ENCODE peak calls at places on chromosomes 4 and X, in six cellular contexts. One of them, this sample, is unnamed.

GRCh38 chr4:54473077-54473545 is 184.6 kb upstream of the KIT start:
- DNase-seq in activated gamma-delta T cell treated with anti-CD3 and anti-CD28 coated beads, Interleukin-2, amount 50 U/mL, for 16 hours: no peak
- DNase-seq in activated T-cell treated with anti-CD3 and anti-CD28 coated beads for 1 hour: no peak
- DNase-seq in transverse colon: no peak
- DNase-seq in GM23338: peak
- DNase-seq in DND-41: no peak
- DNase-seq in this sample: no peak

GRCh38 chrX:10177620-10178019 is 20.8 kb downstream of the CLCN4 start:
- DNase-seq in DND-41: no peak
- DNase-seq in activated T-cell treated with anti-CD3 and anti-CD28 coated beads for 1 hour: no peak
- DNase-seq in GM23338: no peak
- DNase-seq in transverse colon: no peak
- DNase-seq in activated gamma-delta T cell treated with anti-CD3 and anti-CD28 coated beads, Interleukin-2, amount 50 U/mL, for 16 hours: no peak
- DNase-seq in this sample: no peak

GRCh38 chr4:141133146-141134006 is at the start of gene RNF150:
- DNase-seq in transverse colon: peak
- DNase-seq in DND-41: no peak
- DNase-seq in activated T-cell treated with anti-CD3 and anti-CD28 coated beads for 1 hour: peak
- DNase-seq in GM23338: peak
- DNase-seq in activated gamma-delta T cell treated with anti-CD3 and anti-CD28 coated beads, Interleukin-2, amount 50 U/mL, for 16 hours: peak
- DNase-seq in this sample: peak

GRCh38 chrX:149131780-149132179 is 373.3 kb downstream of the IDS start:
- DNase-seq in transverse colon: no peak
- DNase-seq in activated gamma-delta T cell treated with anti-CD3 and anti-CD28 coated beads, Interleukin-2, amount 50 U/mL, for 16 hours: no peak
- DNase-seq in DND-41: no peak
- DNase-seq in GM23338: no peak
- DNase-seq in activated T-cell treated with anti-CD3 and anti-CD28 coated beads for 1 hour: no peak
- DNase-seq in this sample: no peak

GRCh38 chr4:37812713-37813112 is 13.8 kb upstream of the PGM2 start:
- DNase-seq in GM23338: no peak
- DNase-seq in DND-41: no peak
- DNase-seq in transverse colon: no peak
- DNase-seq in activated T-cell treated with anti-CD3 and anti-CD28 coated beads for 1 hour: no peak
- DNase-seq in activated gamma-delta T cell treated with anti-CD3 and anti-CD28 coated beads, Interleukin-2, amount 50 U/mL, for 16 hours: no peak
- DNase-seq in this sample: no peak

GRCh38 chr4:165439344-165439743 is 60.5 kb downstream of the CPE start:
- DNase-seq in GM23338: no peak
- DNase-seq in transverse colon: no peak
- DNase-seq in activated gamma-delta T cell treated with anti-CD3 and anti-CD28 coated beads, Interleukin-2, amount 50 U/mL, for 16 hours: no peak
- DNase-seq in DND-41: no peak
- DNase-seq in activated T-cell treated with anti-CD3 and anti-CD28 coated beads for 1 hour: no peak
- DNase-seq in this sample: no peak

GRCh38 chr4:54657556-54658313 is at the start of gene KIT:
- DNase-seq in transverse colon: peak
- DNase-seq in activated T-cell treated with anti-CD3 and anti-CD28 coated beads for 1 hour: no peak
- DNase-seq in DND-41: no peak
- DNase-seq in activated gamma-delta T cell treated with anti-CD3 and anti-CD28 coated beads, Interleukin-2, amount 50 U/mL, for 16 hours: no peak
- DNase-seq in GM23338: peak
- DNase-seq in this sample: no peak

GRCh38 chrX:86002076-86002896 is 45.1 kb downstream of the CHM start:
- DNase-seq in GM23338: peak
- DNase-seq in DND-41: no peak
- DNase-seq in activated gamma-delta T cell treated with anti-CD3 and anti-CD28 coated beads, Interleukin-2, amount 50 U/mL, for 16 hours: no peak
- DNase-seq in activated T-cell treated with anti-CD3 and anti-CD28 coated beads for 1 hour: no peak
- DNase-seq in transverse colon: peak
- DNase-seq in this sample: no peak

GRCh38 chr4:174214102-174214878 is 69.2 kb downstream of the FBXO8 start:
- DNase-seq in transverse colon: no peak
- DNase-seq in DND-41: no peak
- DNase-seq in activated T-cell treated with anti-CD3 and anti-CD28 coated beads for 1 hour: no peak
- DNase-seq in activated gamma-delta T cell treated with anti-CD3 and anti-CD28 coated beads, Interleukin-2, amount 50 U/mL, for 16 hours: no peak
- DNase-seq in GM23338: peak
- DNase-seq in this sample: no peak

GRCh38 chr4:182291597-182291996 is 48.4 kb downstream of the TENM3 start:
- DNase-seq in transverse colon: no peak
- DNase-seq in GM23338: no peak
- DNase-seq in activated gamma-delta T cell treated with anti-CD3 and anti-CD28 coated beads, Interleukin-2, amount 50 U/mL, for 16 hours: no peak
- DNase-seq in DND-41: no peak
- DNase-seq in activated T-cell treated with anti-CD3 and anti-CD28 coated beads for 1 hour: no peak
- DNase-seq in this sample: no peak

GRCh38 chrX:123256378-123256777 is 72.3 kb downstream of the GRIA3 start:
- DNase-seq in DND-41: no peak
- DNase-seq in GM23338: no peak
- DNase-seq in transverse colon: no peak
- DNase-seq in activated gamma-delta T cell treated with anti-CD3 and anti-CD28 coated beads, Interleukin-2, amount 50 U/mL, for 16 hours: no peak
- DNase-seq in activated T-cell treated with anti-CD3 and anti-CD28 coated beads for 1 hour: no peak
- DNase-seq in this sample: no peak

GRCh38 chrX:9943420-9943819 is 23.7 kb upstream of the CLDN34 start:
- DNase-seq in GM23338: no peak
- DNase-seq in transverse colon: no peak
- DNase-seq in activated T-cell treated with anti-CD3 and anti-CD28 coated beads for 1 hour: no peak
- DNase-seq in DND-41: peak
- DNase-seq in activated gamma-delta T cell treated with anti-CD3 and anti-CD28 coated beads, Interleukin-2, amount 50 U/mL, for 16 hours: no peak
- DNase-seq in this sample: peak

GRCh38 chr4:185211035-185211434 is 1.6 kb downstream of the SNX25 start:
- DNase-seq in DND-41: no peak
- DNase-seq in GM23338: no peak
- DNase-seq in activated gamma-delta T cell treated with anti-CD3 and anti-CD28 coated beads, Interleukin-2, amount 50 U/mL, for 16 hours: no peak
- DNase-seq in activated T-cell treated with anti-CD3 and anti-CD28 coated beads for 1 hour: no peak
- DNase-seq in transverse colon: no peak
- DNase-seq in this sample: no peak

GRCh38 chrX:103475381-103475780 is 43.9 kb downstream of the RAB40A start:
- DNase-seq in transverse colon: no peak
- DNase-seq in GM23338: no peak
- DNase-seq in activated T-cell treated with anti-CD3 and anti-CD28 coated beads for 1 hour: no peak
- DNase-seq in activated gamma-delta T cell treated with anti-CD3 and anti-CD28 coated beads, Interleukin-2, amount 50 U/mL, for 16 hours: no peak
- DNase-seq in DND-41: no peak
- DNase-seq in this sample: no peak

GRCh38 chrX:16778545-16778944 is 7.7 kb upstream of the TXLNG start:
- DNase-seq in activated gamma-delta T cell treated with anti-CD3 and anti-CD28 coated beads, Interleukin-2, amount 50 U/mL, for 16 hours: no peak
- DNase-seq in activated T-cell treated with anti-CD3 and anti-CD28 coated beads for 1 hour: no peak
- DNase-seq in GM23338: no peak
- DNase-seq in DND-41: no peak
- DNase-seq in transverse colon: no peak
- DNase-seq in this sample: no peak

GRCh38 chrX:8870411-8870810 is 69.2 kb upstream of the FAM9A start:
- DNase-seq in activated T-cell treated with anti-CD3 and anti-CD28 coated beads for 1 hour: no peak
- DNase-seq in transverse colon: no peak
- DNase-seq in GM23338: no peak
- DNase-seq in activated gamma-delta T cell treated with anti-CD3 and anti-CD28 coated beads, Interleukin-2, amount 50 U/mL, for 16 hours: no peak
- DNase-seq in DND-41: no peak
- DNase-seq in this sample: no peak

GRCh38 chr4:101696276-101697010 is 94.1 kb upstream of the BANK1 start:
- DNase-seq in transverse colon: no peak
- DNase-seq in activated gamma-delta T cell treated with anti-CD3 and anti-CD28 coated beads, Interleukin-2, amount 50 U/mL, for 16 hours: no peak
- DNase-seq in GM23338: no peak
- DNase-seq in DND-41: no peak
- DNase-seq in activated T-cell treated with anti-CD3 and anti-CD28 coated beads for 1 hour: no peak
- DNase-seq in this sample: no peak

GRCh38 chr4:95193391-95194224 is 355.2 kb downstream of the UNC5C start:
- DNase-seq in activated gamma-delta T cell treated with anti-CD3 and anti-CD28 coated beads, Interleukin-2, amount 50 U/mL, for 16 hours: no peak
- DNase-seq in transverse colon: no peak
- DNase-seq in DND-41: no peak
- DNase-seq in GM23338: no peak
- DNase-seq in activated T-cell treated with anti-CD3 and anti-CD28 coated beads for 1 hour: no peak
- DNase-seq in this sample: no peak

GRCh38 chr4:185773419-185773818 is 38.6 kb downstream of the SORBS2 start:
- DNase-seq in activated T-cell treated with anti-CD3 and anti-CD28 coated beads for 1 hour: no peak
- DNase-seq in DND-41: no peak
- DNase-seq in activated gamma-delta T cell treated with anti-CD3 and anti-CD28 coated beads, Interleukin-2, amount 50 U/mL, for 16 hours: no peak
- DNase-seq in transverse colon: no peak
- DNase-seq in GM23338: peak
- DNase-seq in this sample: no peak

GRCh38 chr4:44150091-44150576 is 298.5 kb downstream of the KCTD8 start:
- DNase-seq in transverse colon: no peak
- DNase-seq in activated gamma-delta T cell treated with anti-CD3 and anti-CD28 coated beads, Interleukin-2, amount 50 U/mL, for 16 hours: no peak
- DNase-seq in DND-41: no peak
- DNase-seq in GM23338: no peak
- DNase-seq in activated T-cell treated with anti-CD3 and anti-CD28 coated beads for 1 hour: no peak
- DNase-seq in this sample: no peak

GRCh38 chr4:31043382-31044062 is 323.4 kb downstream of the PCDH7 start:
- DNase-seq in activated gamma-delta T cell treated with anti-CD3 and anti-CD28 coated beads, Interleukin-2, amount 50 U/mL, for 16 hours: no peak
- DNase-seq in GM23338: peak
- DNase-seq in DND-41: no peak
- DNase-seq in activated T-cell treated with anti-CD3 and anti-CD28 coated beads for 1 hour: no peak
- DNase-seq in transverse colon: no peak
- DNase-seq in this sample: no peak

GRCh38 chr4:4386736-4387392 is at the start of gene NSG1:
- DNase-seq in transverse colon: no peak
- DNase-seq in DND-41: peak
- DNase-seq in activated T-cell treated with anti-CD3 and anti-CD28 coated beads for 1 hour: peak
- DNase-seq in GM23338: peak
- DNase-seq in activated gamma-delta T cell treated with anti-CD3 and anti-CD28 coated beads, Interleukin-2, amount 50 U/mL, for 16 hours: peak
- DNase-seq in this sample: no peak

GRCh38 chr4:140103676-140104075 is 50.3 kb downstream of the MAML3 start:
- DNase-seq in transverse colon: no peak
- DNase-seq in activated gamma-delta T cell treated with anti-CD3 and anti-CD28 coated beads, Interleukin-2, amount 50 U/mL, for 16 hours: no peak
- DNase-seq in DND-41: peak
- DNase-seq in GM23338: no peak
- DNase-seq in activated T-cell treated with anti-CD3 and anti-CD28 coated beads for 1 hour: no peak
- DNase-seq in this sample: peak

GRCh38 chr4:57443308-57444243 is 333.4 kb upstream of the IGFBP7 start:
- DNase-seq in GM23338: no peak
- DNase-seq in transverse colon: no peak
- DNase-seq in DND-41: no peak
- DNase-seq in activated gamma-delta T cell treated with anti-CD3 and anti-CD28 coated beads, Interleukin-2, amount 50 U/mL, for 16 hours: no peak
- DNase-seq in activated T-cell treated with anti-CD3 and anti-CD28 coated beads for 1 hour: no peak
- DNase-seq in this sample: no peak

GRCh38 chr4:52059372-52059771 is 8.3 kb downstream of the SPATA18 start:
- DNase-seq in activated gamma-delta T cell treated with anti-CD3 and anti-CD28 coated beads, Interleukin-2, amount 50 U/mL, for 16 hours: no peak
- DNase-seq in activated T-cell treated with anti-CD3 and anti-CD28 coated beads for 1 hour: no peak
- DNase-seq in DND-41: no peak
- DNase-seq in transverse colon: peak
- DNase-seq in GM23338: no peak
- DNase-seq in this sample: no peak

GRCh38 chr4:6409381-6409780 is 63.0 kb downstream of the PPP2R2C start:
- DNase-seq in DND-41: no peak
- DNase-seq in activated gamma-delta T cell treated with anti-CD3 and anti-CD28 coated beads, Interleukin-2, amount 50 U/mL, for 16 hours: no peak
- DNase-seq in transverse colon: no peak
- DNase-seq in activated T-cell treated with anti-CD3 and anti-CD28 coated beads for 1 hour: no peak
- DNase-seq in GM23338: no peak
- DNase-seq in this sample: no peak

GRCh38 chr4:53734182-53734581 is 142.9 kb upstream of the LNX1 start:
- DNase-seq in transverse colon: no peak
- DNase-seq in DND-41: no peak
- DNase-seq in GM23338: no peak
- DNase-seq in activated T-cell treated with anti-CD3 and anti-CD28 coated beads for 1 hour: no peak
- DNase-seq in activated gamma-delta T cell treated with anti-CD3 and anti-CD28 coated beads, Interleukin-2, amount 50 U/mL, for 16 hours: no peak
- DNase-seq in this sample: no peak

GRCh38 chr4:186878203-186878800 is 154.6 kb upstream of the FAT1 start:
- DNase-seq in activated T-cell treated with anti-CD3 and anti-CD28 coated beads for 1 hour: no peak
- DNase-seq in transverse colon: no peak
- DNase-seq in GM23338: no peak
- DNase-seq in activated gamma-delta T cell treated with anti-CD3 and anti-CD28 coated beads, Interleukin-2, amount 50 U/mL, for 16 hours: no peak
- DNase-seq in DND-41: no peak
- DNase-seq in this sample: no peak

GRCh38 chr4:123346944-123347343 is 49.7 kb upstream of the SPRY1 start:
- DNase-seq in GM23338: no peak
- DNase-seq in transverse colon: no peak
- DNase-seq in DND-41: no peak
- DNase-seq in activated T-cell treated with anti-CD3 and anti-CD28 coated beads for 1 hour: no peak
- DNase-seq in activated gamma-delta T cell treated with anti-CD3 and anti-CD28 coated beads, Interleukin-2, amount 50 U/mL, for 16 hours: no peak
- DNase-seq in this sample: no peak

GRCh38 chr4:1048781-1049590 is 37.6 kb downstream of the FGFRL1 start:
- DNase-seq in activated T-cell treated with anti-CD3 and anti-CD28 coated beads for 1 hour: no peak
- DNase-seq in GM23338: no peak
- DNase-seq in DND-41: no peak
- DNase-seq in transverse colon: no peak
- DNase-seq in activated gamma-delta T cell treated with anti-CD3 and anti-CD28 coated beads, Interleukin-2, amount 50 U/mL, for 16 hours: no peak
- DNase-seq in this sample: peak

GRCh38 chr4:47926667-47927258 is 12.4 kb upstream of the NFXL1 start:
- DNase-seq in transverse colon: peak
- DNase-seq in activated T-cell treated with anti-CD3 and anti-CD28 coated beads for 1 hour: peak
- DNase-seq in GM23338: peak
- DNase-seq in DND-41: peak
- DNase-seq in activated gamma-delta T cell treated with anti-CD3 and anti-CD28 coated beads, Interleukin-2, amount 50 U/mL, for 16 hours: peak
- DNase-seq in this sample: no peak

GRCh38 chrX:17737707-17738001 is 361 bp downstream of the SCML1 start:
- DNase-seq in activated T-cell treated with anti-CD3 and anti-CD28 coated beads for 1 hour: peak
- DNase-seq in DND-41: no peak
- DNase-seq in activated gamma-delta T cell treated with anti-CD3 and anti-CD28 coated beads, Interleukin-2, amount 50 U/mL, for 16 hours: no peak
- DNase-seq in GM23338: no peak
- DNase-seq in transverse colon: no peak
- DNase-seq in this sample: no peak

GRCh38 chr4:129428454-129428853 is 332.5 kb downstream of the C4orf33 start:
- DNase-seq in DND-41: no peak
- DNase-seq in GM23338: no peak
- DNase-seq in transverse colon: no peak
- DNase-seq in activated T-cell treated with anti-CD3 and anti-CD28 coated beads for 1 hour: no peak
- DNase-seq in activated gamma-delta T cell treated with anti-CD3 and anti-CD28 coated beads, Interleukin-2, amount 50 U/mL, for 16 hours: no peak
- DNase-seq in this sample: no peak

GRCh38 chrX:49842603-49843002 is 13.5 kb downstream of the PAGE4 start:
- DNase-seq in DND-41: no peak
- DNase-seq in activated gamma-delta T cell treated with anti-CD3 and anti-CD28 coated beads, Interleukin-2, amount 50 U/mL, for 16 hours: no peak
- DNase-seq in GM23338: no peak
- DNase-seq in activated T-cell treated with anti-CD3 and anti-CD28 coated beads for 1 hour: no peak
- DNase-seq in transverse colon: no peak
- DNase-seq in this sample: no peak

GRCh38 chrX:2521092-2521926 is 20.5 kb upstream of the DHRSX start:
- DNase-seq in transverse colon: peak
- DNase-seq in DND-41: no peak
- DNase-seq in activated T-cell treated with anti-CD3 and anti-CD28 coated beads for 1 hour: no peak
- DNase-seq in activated gamma-delta T cell treated with anti-CD3 and anti-CD28 coated beads, Interleukin-2, amount 50 U/mL, for 16 hours: no peak
- DNase-seq in GM23338: no peak
- DNase-seq in this sample: peak